ENCODE peak calls at places on chromosomes 13 and 19, in five cellular contexts. One of them, this sample, is unnamed.

GRCh38 chr13:31670831-31671617 is 68.3 kb upstream of the RXFP2 start:
- DNase-seq in astrocyte of the cerebellum: no peak
- DNase-seq in AG20443: no peak
- DNase-seq in trophoblast cell: no peak
- DNase-seq in nucleus accumbens: no peak
- DNase-seq in this sample: no peak

GRCh38 chr19:33826521-33826920 is 29.9 kb downstream of the KCTD15 start:
- DNase-seq in astrocyte of the cerebellum: no peak
- DNase-seq in AG20443: no peak
- DNase-seq in trophoblast cell: no peak
- DNase-seq in nucleus accumbens: no peak
- DNase-seq in this sample: no peak

GRCh38 chr19:5617080-5617479 is 5.5 kb downstream of the SAFB2 start:
- DNase-seq in astrocyte of the cerebellum: no peak
- DNase-seq in AG20443: no peak
- DNase-seq in trophoblast cell: no peak
- DNase-seq in nucleus accumbens: no peak
- DNase-seq in this sample: no peak

GRCh38 chr19:38932425-38933179 is 1.9 kb downstream of the MRPS12 start:
- DNase-seq in astrocyte of the cerebellum: no peak
- DNase-seq in AG20443: peak; percentile 16
- DNase-seq in trophoblast cell: peak; percentile 17
- DNase-seq in nucleus accumbens: no peak
- DNase-seq in this sample: peak; percentile 72

GRCh38 chr13:67792151-67792665 is 562.1 kb upstream of the PCDH9 start:
- DNase-seq in astrocyte of the cerebellum: no peak
- DNase-seq in AG20443: no peak
- DNase-seq in trophoblast cell: no peak
- DNase-seq in nucleus accumbens: no peak
- DNase-seq in this sample: no peak

GRCh38 chr19:3135961-3136683 is at the start of gene GNA15:
- DNase-seq in astrocyte of the cerebellum: no peak
- DNase-seq in AG20443: no peak
- DNase-seq in trophoblast cell: no peak
- DNase-seq in nucleus accumbens: no peak
- DNase-seq in this sample: no peak

GRCh38 chr19:47644743-47645499 is 36.0 kb downstream of the BICRA start:
- DNase-seq in astrocyte of the cerebellum: peak; percentile 28
- DNase-seq in AG20443: no peak
- DNase-seq in trophoblast cell: no peak
- DNase-seq in nucleus accumbens: no peak
- DNase-seq in this sample: no peak

GRCh38 chr19:10510301-10510802 is 6.9 kb downstream of the S1PR5 start:
- DNase-seq in astrocyte of the cerebellum: no peak
- DNase-seq in AG20443: peak; percentile 42
- DNase-seq in trophoblast cell: peak; percentile 87
- DNase-seq in nucleus accumbens: no peak
- DNase-seq in this sample: peak; percentile 71

This sample was measured in NAMALWA.